ENCODE peak calls at places on chromosomes 7 and 10, in ten cellular contexts. S, X, L, M, A, Z, J, N, K and I are unnamed samples.

GRCh38 chr10:78410046-78410965 is 376.6 kb downstream of the RPS24 start:
- DNase-seq in S (no peak), M (peak), A (no peak), K (no peak), J (no peak), N (peak), L (no peak), Z (no peak), X (no peak), I (no peak)

GRCh38 chr10:100516847-100517246 is 2.8 kb downstream of the SEC31B start:
- DNase-seq in N (peak), M (no peak), A (no peak), X (peak), L (no peak), S (no peak), K (no peak), J (no peak), Z (no peak), I (no peak)

GRCh38 chr7:87624628-87625027 is 3.6 kb upstream of the RUNDC3B start:
- DNase-seq in S (no peak), M (no peak), N (no peak), L (no peak), J (no peak), K (no peak), A (no peak), Z (no peak), X (no peak), I (no peak)

GRCh38 chr7:137606061-137606674 is 240.6 kb downstream of the DGKI start:
- DNase-seq in A (no peak), Z (no peak), K (peak), L (peak), M (no peak), N (no peak), S (no peak), J (no peak), X (peak), I (no peak)

GRCh38 chr10:35464805-35465456 is 128.6 kb downstream of the CCNY start:
- DNase-seq in A (no peak), X (no peak), N (no peak), Z (no peak), K (peak), M (no peak), S (no peak), L (no peak), J (no peak), I (no peak)

GRCh38 chr10:122829454-122829853 is 16.2 kb downstream of the CUZD1 start:
- DNase-seq in X (no peak), M (no peak), N (no peak), Z (no peak), A (no peak), J (no peak), S (no peak), L (no peak), K (no peak), I (no peak)

GRCh38 chr10:97463363-97464132 is 17.6 kb downstream of the ZDHHC16 start:
- DNase-seq in A (no peak), J (no peak), N (peak), K (peak), Z (peak), M (no peak), S (no peak), X (peak), L (peak), I (peak)

GRCh38 chr10:92490387-92490786 is 83.5 kb downstream of the IDE start:
- DNase-seq in X (no peak), L (no peak), A (no peak), N (no peak), S (no peak), J (no peak), K (no peak), M (no peak), Z (no peak), I (no peak)

DNA sequence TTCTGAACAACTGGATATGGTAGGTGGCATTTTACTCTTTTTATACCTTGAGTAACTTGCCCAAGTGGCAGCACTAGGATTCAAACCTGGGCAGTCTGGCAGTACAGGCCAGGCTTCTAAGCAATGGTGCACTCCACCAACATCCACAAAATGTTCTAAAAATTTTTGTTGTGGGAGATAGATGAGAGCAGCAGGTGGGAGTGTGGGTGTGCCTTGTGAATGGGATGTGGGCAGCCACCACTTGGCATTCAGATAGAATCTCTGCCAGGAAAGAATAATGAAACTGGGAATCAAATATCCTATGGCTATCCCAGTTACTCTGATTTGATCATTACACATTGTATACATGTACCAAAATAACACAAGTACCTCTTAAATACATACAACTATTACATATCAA is 810.7 kb downstream of the MAGI2 start:
- DNase-seq in K (no peak), N (no peak), X (no peak), J (no peak), Z (no peak), A (no peak), M (no peak), S (no peak), L (no peak), I (no peak)
- TF ChIP-seq CTCF in K (no peak), N (no peak), X (no peak), J (no peak), Z (no peak), A (no peak), M (no peak), S (no peak), L (no peak), I (no peak)

GRCh38 chr10:44963772-44964633 is 4.4 kb downstream of the RASSF4 start:
- DNase-seq in J (no peak), X (peak), Z (no peak), K (peak), M (peak), A (no peak), N (peak), S (peak), L (peak), I (no peak)

GRCh38 chr10:44966129-44966815 is 6.7 kb downstream of the RASSF4 start:
- DNase-seq in N (no peak), X (peak), Z (no peak), S (no peak), J (no peak), M (peak), L (no peak), A (no peak), K (no peak), I (no peak)

GRCh38 chr10:44965104-44965503 is 5.5 kb downstream of the RASSF4 start:
- DNase-seq in K (no peak), S (no peak), A (no peak), L (no peak), N (peak), M (no peak), X (no peak), J (no peak), Z (no peak), I (no peak)

GRCh38 chr10:44966816-44967509 is 7.4 kb downstream of the RASSF4 start:
- DNase-seq in S (no peak), X (no peak), N (peak), L (peak), M (peak), K (no peak), A (no peak), J (no peak), Z (no peak), I (no peak)

GRCh38 chr10:44965651-44966097 is 6.1 kb downstream of the RASSF4 start:
- DNase-seq in M (peak), A (no peak), J (no peak), K (no peak), L (no peak), S (no peak), N (peak), X (no peak), Z (no peak), I (no peak)
- TF ChIP-seq CTCF in M (no peak), A (no peak), J (no peak), K (no peak), L (no peak), S (no peak), N (no peak), X (peak), Z (no peak), I (no peak)

GRCh38 chr7:51352174-51353145 is 35.9 kb upstream of the COBL start:
- DNase-seq in K (no peak), Z (no peak), M (no peak), J (no peak), N (peak), X (no peak), S (no peak), L (no peak), A (no peak), I (no peak)
- TF ChIP-seq CTCF in K (no peak), Z (no peak), M (no peak), J (no peak), N (peak), X (peak), S (no peak), L (no peak), A (no peak), I (no peak)

GRCh38 chr10:42744134-42744701 is 38.4 kb upstream of the BMS1 start:
- DNase-seq in K (no peak), L (no peak), J (no peak), S (no peak), A (no peak), X (no peak), Z (no peak), M (no peak), N (no peak), I (no peak)
- TF ChIP-seq CTCF in K (no peak), L (peak), J (no peak), S (no peak), A (no peak), X (no peak), Z (no peak), M (no peak), N (peak), I (no peak)

DNA sequence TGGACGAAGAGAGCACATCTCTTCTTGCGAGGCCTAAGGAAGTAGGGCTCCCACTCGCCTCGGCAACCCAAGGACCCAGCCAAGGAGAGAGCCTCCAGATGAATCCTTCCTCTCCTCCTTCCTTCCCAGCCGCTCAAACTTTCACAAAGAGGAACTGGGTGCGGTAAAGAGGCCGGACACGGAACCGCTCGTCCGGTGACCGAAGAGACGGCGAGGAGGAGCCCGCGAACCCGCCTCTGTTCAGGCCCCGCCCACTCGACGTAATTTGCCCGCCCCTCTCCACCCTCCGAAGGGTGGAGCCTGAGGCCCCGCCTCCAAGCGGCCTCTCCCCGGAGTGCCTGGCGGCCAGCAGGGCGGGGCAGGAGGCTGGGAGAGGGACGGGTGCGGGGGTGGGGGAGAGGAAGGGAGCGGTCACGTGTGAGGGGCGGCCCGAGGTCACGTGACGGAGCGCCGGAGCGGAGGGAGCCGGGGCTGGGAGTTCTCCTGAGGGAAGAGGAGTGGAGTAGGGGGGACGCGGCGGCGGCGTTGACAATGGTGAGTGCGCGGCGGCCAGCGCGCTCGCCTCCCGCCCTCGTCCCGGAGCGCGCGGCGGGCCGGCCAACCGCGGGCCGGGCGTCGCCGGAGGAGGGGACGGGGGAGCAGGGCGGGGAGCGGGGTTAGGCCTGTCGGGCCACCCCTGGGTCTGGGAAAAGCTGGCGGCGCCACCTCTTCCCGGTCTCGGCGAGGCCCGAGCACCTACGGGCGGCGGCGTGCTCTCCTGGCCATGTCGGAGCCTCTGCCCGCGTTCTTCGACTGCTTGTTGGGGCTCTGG is at the start of gene VPS26A:
- DNase-seq in M (peak), Z (peak), L (peak), S (peak), J (peak), X (peak), A (peak), N (peak), K (peak), I (peak)
- TF ChIP-seq CTCF in M (no peak), Z (peak), L (no peak), S (no peak), J (no peak), X (peak), A (peak), N (no peak), K (no peak), I (no peak)